ENCODE peak calls at places on chromosomes 5 and 9, in eight cellular contexts. Z is heart left ventricle, A is IMR-90, I is H1, V is suprapubic skin, G is A549, K is transverse colon, Y is tibial nerve. C is an unnamed sample.

GRCh38 chr5:55421074-55421529 is 113.3 kb downstream of the MTREX start:
- DNase-seq in Z (no peak), A (peak; percentile 63), I (no peak), V (no peak), G (no peak), K (no peak), Y (no peak), C (no peak)

GRCh38 chr5:124892185-124892848 is 145.9 kb upstream of the ZNF608 start:
- DNase-seq in Z (no peak), A (no peak), I (no peak), V (no peak), G (no peak), K (no peak), Y (no peak), C (no peak)

GRCh38 chr9:74496819-74497749 is at the start of gene RORB:
- DNase-seq in Z (peak; percentile 83), A (peak; percentile 5), I (no peak), V (no peak), G (no peak), K (peak; percentile 35), Y (no peak), C (no peak)

GRCh38 chr9:93130861-93131481 is 3.1 kb downstream of the NINJ1 start:
- DNase-seq in Z (peak; percentile 74), A (no peak), I (no peak), V (no peak), G (no peak), K (peak; percentile 44), Y (no peak), C (no peak)

GRCh38 chr5:4097194-4097593 is 501.6 kb downstream of the IRX1 start:
- DNase-seq in Z (no peak), A (no peak), I (no peak), V (no peak), G (no peak), K (no peak), Y (no peak), C (no peak)

GRCh38 chr5:75839547-75839946 is 122.3 kb upstream of the POC5 start:
- DNase-seq in Z (no peak), A (no peak), I (no peak), V (no peak), G (no peak), K (no peak), Y (no peak), C (no peak)

GRCh38 chr5:128081111-128081865 is 2.3 kb upstream of the SLC12A2 start:
- DNase-seq in Z (no peak), A (no peak), I (no peak), V (no peak), G (peak; percentile 42), K (no peak), Y (no peak), C (no peak)

GRCh38 chr9:114310471-114311450 is 12.1 kb upstream of the ORM1 start:
- DNase-seq in Z (peak; percentile 10), A (no peak), I (no peak), V (peak; percentile 72), G (no peak), K (no peak), Y (no peak), C (no peak)

GRCh38 chr9:124511891-124512805 is 4.9 kb upstream of the NR5A1 start:
- DNase-seq in Z (no peak), A (no peak), I (no peak), V (no peak), G (no peak), K (no peak), Y (no peak), C (no peak)
- H3K4me3 ChIP-seq in Z (no peak overlapping the region), A (no peak overlapping the region), I (no peak overlapping the region), V (no peak overlapping the region), G (no peak overlapping the region), K (no peak overlapping the region), Y (no peak overlapping the region), C (no peak overlapping the region)

DNA sequence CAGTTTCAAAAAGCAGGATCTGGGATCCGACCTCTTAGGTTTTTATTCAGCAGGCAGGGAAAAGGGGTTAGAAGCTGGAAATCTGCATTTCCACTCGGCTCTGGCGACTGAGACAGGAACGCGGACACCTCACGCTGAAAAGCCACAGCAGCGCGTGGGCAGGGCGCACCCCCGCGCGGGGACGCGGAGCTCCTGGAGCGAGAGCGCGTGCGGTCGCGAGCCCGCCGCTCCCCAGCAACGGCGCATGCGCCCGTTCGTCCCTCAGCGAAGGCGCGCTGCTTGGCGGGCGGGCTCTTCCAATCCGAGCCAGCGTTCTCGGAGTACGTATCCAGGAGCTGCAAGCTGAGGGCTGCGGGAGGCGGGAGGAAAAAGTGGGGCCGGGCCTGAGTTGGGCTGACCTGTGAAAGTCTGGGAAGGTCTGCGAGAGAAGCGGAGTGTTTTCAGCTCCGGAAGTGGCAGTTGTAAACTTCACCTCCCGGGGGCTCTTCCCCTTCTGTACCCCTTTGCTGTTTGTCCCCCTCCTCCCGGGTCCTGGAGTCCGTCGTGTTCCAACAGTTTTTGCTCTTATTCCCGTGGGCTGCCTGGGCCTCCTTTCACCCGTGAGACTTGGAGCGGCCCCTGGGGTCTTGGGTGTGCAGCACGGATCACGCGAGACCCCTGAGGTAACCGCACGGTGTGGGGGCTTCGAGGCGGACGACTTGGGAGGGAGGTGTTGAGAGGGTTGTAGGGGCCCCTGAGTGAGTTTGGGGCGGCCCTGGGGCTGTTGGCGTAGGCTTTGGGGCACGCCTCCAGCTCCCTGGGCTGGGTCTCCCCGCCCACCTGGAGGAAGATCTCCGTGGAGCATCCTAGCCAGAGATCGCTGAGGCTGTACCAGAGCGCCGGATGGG is at the start of gene CCDC171:
- DNase-seq in Z (peak; percentile 95), A (peak; percentile 95), I (peak; percentile 88), V (peak; percentile 93), G (peak; percentile 98), K (peak; percentile 93), Y (peak; percentile 81), C (peak; percentile 98)
- TF ChIP-seq CTCF in Z (no peak), A (no peak), I (no peak), V (no peak), G (no peak), K (no peak), Y (no peak), C (no peak)

DNA sequence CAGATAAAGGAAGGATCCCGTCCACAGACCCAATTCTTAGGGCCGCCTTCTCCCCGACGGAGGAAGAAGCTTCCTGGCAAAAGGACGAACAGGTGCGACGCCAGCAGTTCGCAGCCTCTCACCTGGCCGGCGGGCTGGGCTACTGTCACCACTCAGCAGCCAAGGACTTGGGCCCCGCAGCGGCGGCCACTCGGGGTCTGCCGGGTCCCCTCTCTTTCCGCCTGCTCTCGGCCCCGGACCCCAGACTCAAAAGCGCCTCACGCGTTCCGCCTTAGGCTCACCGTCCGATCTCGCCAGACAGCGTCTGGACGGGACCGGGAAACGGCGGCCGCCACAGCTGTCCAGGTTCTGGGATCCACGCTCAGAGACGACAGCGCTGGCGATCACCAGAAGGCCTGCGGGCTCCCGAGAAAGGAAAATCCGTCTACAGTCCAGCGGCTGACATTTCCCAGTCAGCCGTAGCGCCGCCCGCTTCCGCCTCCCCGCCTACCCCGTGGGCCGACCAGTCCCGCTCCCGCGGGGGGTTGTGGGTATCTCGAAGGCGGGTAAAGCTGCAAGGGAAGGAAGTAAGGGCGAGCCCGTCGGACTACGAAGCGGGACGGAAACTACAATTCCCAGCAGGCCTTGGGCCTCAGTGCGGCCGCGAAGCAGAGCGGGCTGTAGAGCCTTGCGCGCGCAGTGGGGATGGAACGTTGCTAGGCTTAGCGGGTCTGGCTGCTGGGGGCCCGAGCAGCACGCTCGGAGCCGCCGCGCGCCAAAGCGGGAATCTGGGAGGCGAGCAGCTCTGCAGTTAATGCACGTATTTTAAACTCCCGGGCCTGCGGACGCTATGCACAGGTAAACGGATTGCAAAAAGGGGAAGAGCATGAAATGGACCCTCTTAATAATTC is at the start of the genes LMBRD2 and SKP2:
- DNase-seq in Z (peak; percentile 99), A (peak; percentile 98), I (peak; percentile 94), V (peak; percentile 96), G (peak; percentile 95), K (peak; percentile 97), Y (peak; percentile 93), C (peak; percentile 97)
- TF ChIP-seq POLR2A in Z (no peak), A (peak; percentile 28), I (peak; percentile 86), V (peak; percentile 48), G (peak; percentile 82), K (peak; percentile 68), Y (peak; percentile 10), C (no peak)

GRCh38 chr9:129666575-129666974 is 1.1 kb downstream of the PRRX2 start:
- DNase-seq in Z (no peak), A (no peak), I (no peak), V (no peak), G (no peak), K (no peak), Y (no peak), C (no peak)
- H3K4me3 ChIP-seq in Z (peak overlapping the region; percentile 43), A (peak overlapping the region; percentile 92), I (peak overlapping the region; percentile 48), V (peak overlapping the region; percentile 58), G (peak overlapping the region; percentile 77), K (no peak overlapping the region), Y (peak overlapping the region; percentile 35), C (no peak overlapping the region)

GRCh38 chr5:150167908-150168307 is 1.3 kb downstream of the CDX1 start:
- DNase-seq in Z (no peak), A (no peak), I (no peak), V (no peak), G (no peak), K (peak; percentile 59), Y (no peak), C (no peak)
- TF ChIP-seq CTCF in Z (no peak), A (peak; percentile 5), I (peak; percentile 55), V (no peak), G (no peak), K (peak; percentile 76), Y (no peak), C (no peak)

GRCh38 chr5:43514816-43515677 is at the start of gene C5orf34:
- DNase-seq in Z (peak; percentile 98), A (peak; percentile 94), I (peak; percentile 81), V (peak; percentile 97), G (peak; percentile 98), K (peak; percentile 98), Y (peak; percentile 97), C (peak; percentile 97)
- TF ChIP-seq POLR2A in Z (no peak), A (peak; percentile 86), I (peak; percentile 90), V (peak; percentile 48), G (peak; percentile 78), K (peak; percentile 79), Y (peak; percentile 56), C (no peak)

DNA sequence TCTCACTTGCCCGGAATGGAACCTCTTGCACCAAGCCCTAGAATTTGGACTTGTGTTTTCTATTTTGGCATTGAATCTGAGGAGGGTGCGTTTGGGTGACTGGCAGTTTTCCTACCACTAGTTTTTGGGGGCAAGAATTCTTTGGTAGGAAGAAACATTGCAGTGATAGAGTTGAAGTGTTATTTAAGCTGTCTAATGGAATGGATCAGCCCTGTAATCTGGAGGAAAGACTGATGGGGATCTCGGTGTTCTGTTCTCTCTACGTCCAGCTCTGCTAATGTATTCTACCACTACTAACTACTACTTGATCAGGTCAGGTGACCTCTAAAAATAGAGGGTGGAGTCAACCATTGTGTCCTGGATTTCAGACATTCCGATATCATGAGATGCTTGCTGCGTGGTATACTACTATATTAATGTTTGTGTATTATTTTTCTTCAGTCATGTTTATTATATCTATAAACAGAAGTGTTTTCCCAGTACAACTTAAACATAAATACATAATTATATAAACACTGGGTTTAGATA is 2.7 kb downstream of the ARHGAP26 start:
- DNase-seq in Z (no peak), A (no peak), I (no peak), V (no peak), G (no peak), K (no peak), Y (no peak), C (no peak)
- H3K4me3 ChIP-seq in Z (peak overlapping the region; percentile 73), A (no peak overlapping the region), I (no peak overlapping the region), V (no peak overlapping the region), G (no peak overlapping the region), K (no peak overlapping the region), Y (no peak overlapping the region), C (no peak overlapping the region)

C was measured in lower leg skin.